ENCODE peak calls at places on chromosomes 16 and 17, in eight cellular contexts. J is nucleus accumbens, N is fibroblast of villous mesenchyme, C is Panc1, K is hepatic stellate cell, A is GM06990, B is activated gamma-delta T cell treated with Interleukin-2 at 50 U/mL for 16 hours, Y is NCI-H460. P is an unnamed sample.

GRCh38 chr17:10618202-10618635 is 38.9 kb downstream of the MYH3 start:
- DNase-seq in N (peak), K (peak), J (peak), Y (peak), B (peak), C (peak), A (peak), P (peak)

GRCh38 chr17:49512296-49513043 is 17.4 kb downstream of the NGFR start:
- DNase-seq in K (no peak), B (no peak), A (no peak), J (no peak), C (no peak), N (no peak), Y (no peak), P (no peak)

GRCh38 chr16:83403751-83404150 is 404.0 kb upstream of the HSBP1 start:
- DNase-seq in N (peak), A (no peak), K (peak), B (no peak), C (no peak), Y (no peak), J (no peak), P (no peak)

GRCh38 chr16:79911660-79912059 is 311.1 kb upstream of the MAF start:
- DNase-seq in K (no peak), Y (no peak), B (no peak), N (no peak), C (no peak), A (no peak), J (no peak), P (no peak)

GRCh38 chr17:37774508-37774907 is 29.6 kb upstream of the HNF1B start:
- DNase-seq in A (peak), B (peak), K (no peak), J (no peak), C (no peak), Y (no peak), N (no peak), P (no peak)

GRCh38 chr16:28609631-28610594 is at the start of gene SULT1A1:
- DNase-seq in Y (no peak), J (no peak), N (no peak), B (no peak), K (no peak), A (no peak), C (no peak), P (no peak)

GRCh38 chr17:46875849-46876352 is 24.5 kb downstream of the WNT9B start:
- DNase-seq in J (no peak), Y (no peak), A (no peak), N (no peak), K (no peak), C (no peak), B (no peak), P (no peak)

GRCh38 chr17:75133001-75133400 is 1.5 kb upstream of the NT5C start:
- DNase-seq in K (no peak), N (no peak), C (no peak), A (no peak), J (no peak), Y (no peak), B (no peak), P (no peak)

GRCh38 chr17:81097943-81098308 is 63.0 kb downstream of the BAIAP2 start:
- DNase-seq in A (no peak), C (no peak), N (peak), B (no peak), K (peak), J (no peak), Y (no peak), P (no peak)